ENCODE peak calls at places on chromosomes 13 and 19, in ten cellular contexts. One of them, this sample, is unnamed.

GRCh38 chr13:113851480-113851803 is 12.4 kb downstream of the GAS6 start:
- DNase-seq in COR-L47: no peak
- DNase-seq in fibroblast of the conjunctiva: no peak
- DNase-seq in WTC11: no peak
- DNase-seq in activated CD8-positive, alpha-beta T cell treated with anti-CD3 and anti-CD28 coated beads, Interleukin-2, amount 10 ng/mL, durations not matched to agents 7 days and 5 days: no peak
- DNase-seq in NCI-H82: no peak
- DNase-seq in HCEC 1CT: no peak
- DNase-seq in activated gamma-delta T cell treated with anti-CD3 and anti-CD28 coated beads, Interleukin-2, amount 50 U/mL, for 16 hours: no peak
- DNase-seq in hepatocyte: no peak
- DNase-seq in HEK293T: no peak
- DNase-seq in this sample: no peak

GRCh38 chr19:33698576-33699435 is 77.1 kb downstream of the CHST8 start:
- DNase-seq in COR-L47: no peak
- DNase-seq in fibroblast of the conjunctiva: no peak
- DNase-seq in WTC11: no peak
- DNase-seq in activated CD8-positive, alpha-beta T cell treated with anti-CD3 and anti-CD28 coated beads, Interleukin-2, amount 10 ng/mL, durations not matched to agents 7 days and 5 days: no peak
- DNase-seq in NCI-H82: no peak
- DNase-seq in HCEC 1CT: no peak
- DNase-seq in activated gamma-delta T cell treated with anti-CD3 and anti-CD28 coated beads, Interleukin-2, amount 50 U/mL, for 16 hours: no peak
- DNase-seq in hepatocyte: no peak
- DNase-seq in HEK293T: no peak
- DNase-seq in this sample: no peak

GRCh38 chr13:28743499-28744083 is 24.8 kb upstream of the SLC46A3 start:
- DNase-seq in COR-L47: no peak
- DNase-seq in fibroblast of the conjunctiva: no peak
- DNase-seq in WTC11: no peak
- DNase-seq in activated CD8-positive, alpha-beta T cell treated with anti-CD3 and anti-CD28 coated beads, Interleukin-2, amount 10 ng/mL, durations not matched to agents 7 days and 5 days: no peak
- DNase-seq in NCI-H82: no peak
- DNase-seq in HCEC 1CT: no peak
- DNase-seq in activated gamma-delta T cell treated with anti-CD3 and anti-CD28 coated beads, Interleukin-2, amount 50 U/mL, for 16 hours: no peak
- DNase-seq in hepatocyte: no peak
- DNase-seq in HEK293T: no peak
- DNase-seq in this sample: no peak

GRCh38 chr19:55702131-55702627 is 27.2 kb downstream of the EPN1 start:
- DNase-seq in COR-L47: no peak
- DNase-seq in fibroblast of the conjunctiva: no peak
- DNase-seq in WTC11: no peak
- DNase-seq in activated CD8-positive, alpha-beta T cell treated with anti-CD3 and anti-CD28 coated beads, Interleukin-2, amount 10 ng/mL, durations not matched to agents 7 days and 5 days: no peak
- DNase-seq in NCI-H82: no peak
- DNase-seq in HCEC 1CT: no peak
- DNase-seq in activated gamma-delta T cell treated with anti-CD3 and anti-CD28 coated beads, Interleukin-2, amount 50 U/mL, for 16 hours: no peak
- DNase-seq in hepatocyte: peak
- DNase-seq in HEK293T: no peak
- DNase-seq in this sample: no peak

GRCh38 chr13:30705672-30706071 is 29.7 kb upstream of the ALOX5AP start:
- DNase-seq in COR-L47: no peak
- DNase-seq in fibroblast of the conjunctiva: no peak
- DNase-seq in WTC11: no peak
- DNase-seq in activated CD8-positive, alpha-beta T cell treated with anti-CD3 and anti-CD28 coated beads, Interleukin-2, amount 10 ng/mL, durations not matched to agents 7 days and 5 days: no peak
- DNase-seq in NCI-H82: no peak
- DNase-seq in HCEC 1CT: no peak
- DNase-seq in activated gamma-delta T cell treated with anti-CD3 and anti-CD28 coated beads, Interleukin-2, amount 50 U/mL, for 16 hours: no peak
- DNase-seq in hepatocyte: peak
- DNase-seq in HEK293T: no peak
- DNase-seq in this sample: no peak

GRCh38 chr13:94858856-94859811 is 146.8 kb upstream of the SOX21 start:
- DNase-seq in COR-L47: no peak
- DNase-seq in fibroblast of the conjunctiva: no peak
- DNase-seq in WTC11: no peak
- DNase-seq in activated CD8-positive, alpha-beta T cell treated with anti-CD3 and anti-CD28 coated beads, Interleukin-2, amount 10 ng/mL, durations not matched to agents 7 days and 5 days: no peak
- DNase-seq in NCI-H82: no peak
- DNase-seq in HCEC 1CT: no peak
- DNase-seq in activated gamma-delta T cell treated with anti-CD3 and anti-CD28 coated beads, Interleukin-2, amount 50 U/mL, for 16 hours: no peak
- DNase-seq in hepatocyte: peak
- DNase-seq in HEK293T: no peak
- DNase-seq in this sample: peak

GRCh38 chr19:17232258-17232657 is 6.2 kb downstream of the OCEL1 start:
- DNase-seq in COR-L47: no peak
- DNase-seq in fibroblast of the conjunctiva: no peak
- DNase-seq in WTC11: no peak
- DNase-seq in activated CD8-positive, alpha-beta T cell treated with anti-CD3 and anti-CD28 coated beads, Interleukin-2, amount 10 ng/mL, durations not matched to agents 7 days and 5 days: no peak
- DNase-seq in NCI-H82: no peak
- DNase-seq in HCEC 1CT: no peak
- DNase-seq in activated gamma-delta T cell treated with anti-CD3 and anti-CD28 coated beads, Interleukin-2, amount 50 U/mL, for 16 hours: no peak
- DNase-seq in hepatocyte: no peak
- DNase-seq in HEK293T: no peak
- DNase-seq in this sample: no peak

GRCh38 chr13:29067306-29067945 is 247.3 kb downstream of the MTUS2 start:
- DNase-seq in COR-L47: no peak
- DNase-seq in fibroblast of the conjunctiva: no peak
- DNase-seq in WTC11: no peak
- DNase-seq in activated CD8-positive, alpha-beta T cell treated with anti-CD3 and anti-CD28 coated beads, Interleukin-2, amount 10 ng/mL, durations not matched to agents 7 days and 5 days: no peak
- DNase-seq in NCI-H82: no peak
- DNase-seq in HCEC 1CT: no peak
- DNase-seq in activated gamma-delta T cell treated with anti-CD3 and anti-CD28 coated beads, Interleukin-2, amount 50 U/mL, for 16 hours: no peak
- DNase-seq in hepatocyte: no peak
- DNase-seq in HEK293T: no peak
- DNase-seq in this sample: no peak

GRCh38 chr13:42699922-42700321 is 81.5 kb upstream of the FAM216B start:
- DNase-seq in COR-L47: no peak
- DNase-seq in fibroblast of the conjunctiva: no peak
- DNase-seq in WTC11: no peak
- DNase-seq in activated CD8-positive, alpha-beta T cell treated with anti-CD3 and anti-CD28 coated beads, Interleukin-2, amount 10 ng/mL, durations not matched to agents 7 days and 5 days: no peak
- DNase-seq in NCI-H82: no peak
- DNase-seq in HCEC 1CT: no peak
- DNase-seq in activated gamma-delta T cell treated with anti-CD3 and anti-CD28 coated beads, Interleukin-2, amount 50 U/mL, for 16 hours: no peak
- DNase-seq in hepatocyte: no peak
- DNase-seq in HEK293T: no peak
- DNase-seq in this sample: no peak

This sample was measured in adrenal gland.